ENCODE peak calls at places on chromosome 6, in nine cellular contexts. One of them, this sample, is unnamed.

GRCh38 chr6:111011360-111012142 is 29.7 kb downstream of the RPF2 start:
- DNase-seq in NCI-H2081: peak
- DNase-seq in sciatic nerve: no peak
- DNase-seq in CD8-positive, alpha-beta T cell: no peak
- DNase-seq in activated T-helper 9 cell treated with anti-CD3 and anti-CD28 coated beads, Interleukin-2, amount 50 U/mL, for 16 hours: no peak
- DNase-seq in activated CD4-positive, alpha-beta T cell treated with anti-CD3 and anti-CD28 coated beads, Interleukin-2, amount 10 ng/mL, durations not matched to agents 7 days and 5 days: peak
- DNase-seq in EL: peak
- DNase-seq in NCI-H1436: peak
- DNase-seq in stimulated activated naive CD8-positive, alpha-beta T cell treated with anti-CD3 and anti-CD28 coated beads, Interleukin-15, Interleukin-2, amounts not matched to agents 100 U/mL and 50 U/mL, for 24 hours: no peak
- DNase-seq in this sample: no peak

GRCh38 chr6:34945317-34945716 is 56.3 kb downstream of the ANKS1A start:
- DNase-seq in NCI-H2081: no peak
- DNase-seq in sciatic nerve: no peak
- DNase-seq in CD8-positive, alpha-beta T cell: no peak
- DNase-seq in activated T-helper 9 cell treated with anti-CD3 and anti-CD28 coated beads, Interleukin-2, amount 50 U/mL, for 16 hours: no peak
- DNase-seq in activated CD4-positive, alpha-beta T cell treated with anti-CD3 and anti-CD28 coated beads, Interleukin-2, amount 10 ng/mL, durations not matched to agents 7 days and 5 days: no peak
- DNase-seq in EL: no peak
- DNase-seq in NCI-H1436: no peak
- DNase-seq in stimulated activated naive CD8-positive, alpha-beta T cell treated with anti-CD3 and anti-CD28 coated beads, Interleukin-15, Interleukin-2, amounts not matched to agents 100 U/mL and 50 U/mL, for 24 hours: no peak
- DNase-seq in this sample: no peak

GRCh38 chr6:87213364-87213763 is 58.0 kb downstream of the ZNF292 start:
- DNase-seq in NCI-H2081: no peak
- DNase-seq in sciatic nerve: no peak
- DNase-seq in CD8-positive, alpha-beta T cell: no peak
- DNase-seq in activated T-helper 9 cell treated with anti-CD3 and anti-CD28 coated beads, Interleukin-2, amount 50 U/mL, for 16 hours: no peak
- DNase-seq in activated CD4-positive, alpha-beta T cell treated with anti-CD3 and anti-CD28 coated beads, Interleukin-2, amount 10 ng/mL, durations not matched to agents 7 days and 5 days: no peak
- DNase-seq in EL: no peak
- DNase-seq in NCI-H1436: no peak
- DNase-seq in stimulated activated naive CD8-positive, alpha-beta T cell treated with anti-CD3 and anti-CD28 coated beads, Interleukin-15, Interleukin-2, amounts not matched to agents 100 U/mL and 50 U/mL, for 24 hours: no peak
- DNase-seq in this sample: peak

GRCh38 chr6:138025528-138025941 is 81.7 kb downstream of the PERP start:
- DNase-seq in NCI-H2081: no peak
- DNase-seq in sciatic nerve: no peak
- DNase-seq in CD8-positive, alpha-beta T cell: no peak
- DNase-seq in activated T-helper 9 cell treated with anti-CD3 and anti-CD28 coated beads, Interleukin-2, amount 50 U/mL, for 16 hours: no peak
- DNase-seq in activated CD4-positive, alpha-beta T cell treated with anti-CD3 and anti-CD28 coated beads, Interleukin-2, amount 10 ng/mL, durations not matched to agents 7 days and 5 days: no peak
- DNase-seq in EL: no peak
- DNase-seq in NCI-H1436: no peak
- DNase-seq in stimulated activated naive CD8-positive, alpha-beta T cell treated with anti-CD3 and anti-CD28 coated beads, Interleukin-15, Interleukin-2, amounts not matched to agents 100 U/mL and 50 U/mL, for 24 hours: no peak
- DNase-seq in this sample: no peak

GRCh38 chr6:30163090-30163917 is at the start of gene TRIM15:
- DNase-seq in NCI-H2081: no peak
- DNase-seq in sciatic nerve: no peak
- DNase-seq in CD8-positive, alpha-beta T cell: no peak
- DNase-seq in activated T-helper 9 cell treated with anti-CD3 and anti-CD28 coated beads, Interleukin-2, amount 50 U/mL, for 16 hours: peak
- DNase-seq in activated CD4-positive, alpha-beta T cell treated with anti-CD3 and anti-CD28 coated beads, Interleukin-2, amount 10 ng/mL, durations not matched to agents 7 days and 5 days: no peak
- DNase-seq in EL: no peak
- DNase-seq in NCI-H1436: no peak
- DNase-seq in stimulated activated naive CD8-positive, alpha-beta T cell treated with anti-CD3 and anti-CD28 coated beads, Interleukin-15, Interleukin-2, amounts not matched to agents 100 U/mL and 50 U/mL, for 24 hours: peak
- DNase-seq in this sample: no peak

GRCh38 chr6:126696921-126697693 is 357.2 kb downstream of the CENPW start:
- DNase-seq in NCI-H2081: no peak
- DNase-seq in sciatic nerve: no peak
- DNase-seq in CD8-positive, alpha-beta T cell: no peak
- DNase-seq in activated T-helper 9 cell treated with anti-CD3 and anti-CD28 coated beads, Interleukin-2, amount 50 U/mL, for 16 hours: no peak
- DNase-seq in activated CD4-positive, alpha-beta T cell treated with anti-CD3 and anti-CD28 coated beads, Interleukin-2, amount 10 ng/mL, durations not matched to agents 7 days and 5 days: no peak
- DNase-seq in EL: no peak
- DNase-seq in NCI-H1436: no peak
- DNase-seq in stimulated activated naive CD8-positive, alpha-beta T cell treated with anti-CD3 and anti-CD28 coated beads, Interleukin-15, Interleukin-2, amounts not matched to agents 100 U/mL and 50 U/mL, for 24 hours: no peak
- DNase-seq in this sample: peak

GRCh38 chr6:49462599-49462926 is 490 bp downstream of the MMUT start:
- DNase-seq in NCI-H2081: no peak
- DNase-seq in sciatic nerve: no peak
- DNase-seq in CD8-positive, alpha-beta T cell: no peak
- DNase-seq in activated T-helper 9 cell treated with anti-CD3 and anti-CD28 coated beads, Interleukin-2, amount 50 U/mL, for 16 hours: no peak
- DNase-seq in activated CD4-positive, alpha-beta T cell treated with anti-CD3 and anti-CD28 coated beads, Interleukin-2, amount 10 ng/mL, durations not matched to agents 7 days and 5 days: no peak
- DNase-seq in EL: peak
- DNase-seq in NCI-H1436: no peak
- DNase-seq in stimulated activated naive CD8-positive, alpha-beta T cell treated with anti-CD3 and anti-CD28 coated beads, Interleukin-15, Interleukin-2, amounts not matched to agents 100 U/mL and 50 U/mL, for 24 hours: no peak
- DNase-seq in this sample: no peak

GRCh38 chr6:34469499-34469898 is 3.6 kb downstream of the PACSIN1 start:
- DNase-seq in NCI-H2081: no peak
- DNase-seq in sciatic nerve: no peak
- DNase-seq in CD8-positive, alpha-beta T cell: no peak
- DNase-seq in activated T-helper 9 cell treated with anti-CD3 and anti-CD28 coated beads, Interleukin-2, amount 50 U/mL, for 16 hours: no peak
- DNase-seq in activated CD4-positive, alpha-beta T cell treated with anti-CD3 and anti-CD28 coated beads, Interleukin-2, amount 10 ng/mL, durations not matched to agents 7 days and 5 days: no peak
- DNase-seq in EL: no peak
- DNase-seq in NCI-H1436: no peak
- DNase-seq in stimulated activated naive CD8-positive, alpha-beta T cell treated with anti-CD3 and anti-CD28 coated beads, Interleukin-15, Interleukin-2, amounts not matched to agents 100 U/mL and 50 U/mL, for 24 hours: no peak
- DNase-seq in this sample: no peak

GRCh38 chr6:158649289-158650143 is at the start of gene SYTL3:
- DNase-seq in NCI-H2081: no peak
- DNase-seq in sciatic nerve: peak
- DNase-seq in CD8-positive, alpha-beta T cell: peak
- DNase-seq in activated T-helper 9 cell treated with anti-CD3 and anti-CD28 coated beads, Interleukin-2, amount 50 U/mL, for 16 hours: peak
- DNase-seq in activated CD4-positive, alpha-beta T cell treated with anti-CD3 and anti-CD28 coated beads, Interleukin-2, amount 10 ng/mL, durations not matched to agents 7 days and 5 days: peak
- DNase-seq in EL: peak
- DNase-seq in NCI-H1436: no peak
- DNase-seq in stimulated activated naive CD8-positive, alpha-beta T cell treated with anti-CD3 and anti-CD28 coated beads, Interleukin-15, Interleukin-2, amounts not matched to agents 100 U/mL and 50 U/mL, for 24 hours: peak
- DNase-seq in this sample: no peak

GRCh38 chr6:4727671-4728435 is 48.4 kb upstream of the CDYL start:
- DNase-seq in NCI-H2081: no peak
- DNase-seq in sciatic nerve: no peak
- DNase-seq in CD8-positive, alpha-beta T cell: no peak
- DNase-seq in activated T-helper 9 cell treated with anti-CD3 and anti-CD28 coated beads, Interleukin-2, amount 50 U/mL, for 16 hours: no peak
- DNase-seq in activated CD4-positive, alpha-beta T cell treated with anti-CD3 and anti-CD28 coated beads, Interleukin-2, amount 10 ng/mL, durations not matched to agents 7 days and 5 days: no peak
- DNase-seq in EL: no peak
- DNase-seq in NCI-H1436: no peak
- DNase-seq in stimulated activated naive CD8-positive, alpha-beta T cell treated with anti-CD3 and anti-CD28 coated beads, Interleukin-15, Interleukin-2, amounts not matched to agents 100 U/mL and 50 U/mL, for 24 hours: peak
- DNase-seq in this sample: peak

GRCh38 chr6:112349915-112350314 is 2.8 kb downstream of the RFPL4B start:
- DNase-seq in NCI-H2081: no peak
- DNase-seq in sciatic nerve: no peak
- DNase-seq in CD8-positive, alpha-beta T cell: no peak
- DNase-seq in activated T-helper 9 cell treated with anti-CD3 and anti-CD28 coated beads, Interleukin-2, amount 50 U/mL, for 16 hours: no peak
- DNase-seq in activated CD4-positive, alpha-beta T cell treated with anti-CD3 and anti-CD28 coated beads, Interleukin-2, amount 10 ng/mL, durations not matched to agents 7 days and 5 days: no peak
- DNase-seq in EL: no peak
- DNase-seq in NCI-H1436: no peak
- DNase-seq in stimulated activated naive CD8-positive, alpha-beta T cell treated with anti-CD3 and anti-CD28 coated beads, Interleukin-15, Interleukin-2, amounts not matched to agents 100 U/mL and 50 U/mL, for 24 hours: no peak
- DNase-seq in this sample: no peak

GRCh38 chr6:17015551-17016381 is 86.1 kb upstream of the STMND1 start:
- DNase-seq in NCI-H2081: no peak
- DNase-seq in sciatic nerve: peak
- DNase-seq in CD8-positive, alpha-beta T cell: peak
- DNase-seq in activated T-helper 9 cell treated with anti-CD3 and anti-CD28 coated beads, Interleukin-2, amount 50 U/mL, for 16 hours: peak
- DNase-seq in activated CD4-positive, alpha-beta T cell treated with anti-CD3 and anti-CD28 coated beads, Interleukin-2, amount 10 ng/mL, durations not matched to agents 7 days and 5 days: peak
- DNase-seq in EL: no peak
- DNase-seq in NCI-H1436: no peak
- DNase-seq in stimulated activated naive CD8-positive, alpha-beta T cell treated with anti-CD3 and anti-CD28 coated beads, Interleukin-15, Interleukin-2, amounts not matched to agents 100 U/mL and 50 U/mL, for 24 hours: peak
- DNase-seq in this sample: peak

GRCh38 chr6:11381801-11382513 is 149.5 kb upstream of the NEDD9 start:
- DNase-seq in NCI-H2081: no peak
- DNase-seq in sciatic nerve: no peak
- DNase-seq in CD8-positive, alpha-beta T cell: peak
- DNase-seq in activated T-helper 9 cell treated with anti-CD3 and anti-CD28 coated beads, Interleukin-2, amount 50 U/mL, for 16 hours: peak
- DNase-seq in activated CD4-positive, alpha-beta T cell treated with anti-CD3 and anti-CD28 coated beads, Interleukin-2, amount 10 ng/mL, durations not matched to agents 7 days and 5 days: peak
- DNase-seq in EL: no peak
- DNase-seq in NCI-H1436: no peak
- DNase-seq in stimulated activated naive CD8-positive, alpha-beta T cell treated with anti-CD3 and anti-CD28 coated beads, Interleukin-15, Interleukin-2, amounts not matched to agents 100 U/mL and 50 U/mL, for 24 hours: peak
- DNase-seq in this sample: no peak

GRCh38 chr6:169723200-169723909 is 945 bp downstream of the PHF10 start:
- DNase-seq in NCI-H2081: peak
- DNase-seq in sciatic nerve: peak
- DNase-seq in CD8-positive, alpha-beta T cell: peak
- DNase-seq in activated T-helper 9 cell treated with anti-CD3 and anti-CD28 coated beads, Interleukin-2, amount 50 U/mL, for 16 hours: peak
- DNase-seq in activated CD4-positive, alpha-beta T cell treated with anti-CD3 and anti-CD28 coated beads, Interleukin-2, amount 10 ng/mL, durations not matched to agents 7 days and 5 days: peak
- DNase-seq in EL: peak
- DNase-seq in NCI-H1436: peak
- DNase-seq in stimulated activated naive CD8-positive, alpha-beta T cell treated with anti-CD3 and anti-CD28 coated beads, Interleukin-15, Interleukin-2, amounts not matched to agents 100 U/mL and 50 U/mL, for 24 hours: peak
- DNase-seq in this sample: peak

GRCh38 chr6:156013155-156013554 is 557.5 kb upstream of the NOX3 start:
- DNase-seq in NCI-H2081: peak
- DNase-seq in sciatic nerve: no peak
- DNase-seq in CD8-positive, alpha-beta T cell: no peak
- DNase-seq in activated T-helper 9 cell treated with anti-CD3 and anti-CD28 coated beads, Interleukin-2, amount 50 U/mL, for 16 hours: no peak
- DNase-seq in activated CD4-positive, alpha-beta T cell treated with anti-CD3 and anti-CD28 coated beads, Interleukin-2, amount 10 ng/mL, durations not matched to agents 7 days and 5 days: no peak
- DNase-seq in EL: no peak
- DNase-seq in NCI-H1436: no peak
- DNase-seq in stimulated activated naive CD8-positive, alpha-beta T cell treated with anti-CD3 and anti-CD28 coated beads, Interleukin-15, Interleukin-2, amounts not matched to agents 100 U/mL and 50 U/mL, for 24 hours: no peak
- DNase-seq in this sample: no peak

GRCh38 chr6:133240511-133241087 is 558 bp upstream of the EYA4 start:
- DNase-seq in NCI-H2081: no peak
- DNase-seq in sciatic nerve: no peak
- DNase-seq in CD8-positive, alpha-beta T cell: no peak
- DNase-seq in activated T-helper 9 cell treated with anti-CD3 and anti-CD28 coated beads, Interleukin-2, amount 50 U/mL, for 16 hours: no peak
- DNase-seq in activated CD4-positive, alpha-beta T cell treated with anti-CD3 and anti-CD28 coated beads, Interleukin-2, amount 10 ng/mL, durations not matched to agents 7 days and 5 days: no peak
- DNase-seq in EL: no peak
- DNase-seq in NCI-H1436: no peak
- DNase-seq in stimulated activated naive CD8-positive, alpha-beta T cell treated with anti-CD3 and anti-CD28 coated beads, Interleukin-15, Interleukin-2, amounts not matched to agents 100 U/mL and 50 U/mL, for 24 hours: peak
- DNase-seq in this sample: peak

GRCh38 chr6:36577298-36577697 is 16.9 kb upstream of the SRSF3 start:
- DNase-seq in NCI-H2081: no peak
- DNase-seq in sciatic nerve: no peak
- DNase-seq in CD8-positive, alpha-beta T cell: no peak
- DNase-seq in activated T-helper 9 cell treated with anti-CD3 and anti-CD28 coated beads, Interleukin-2, amount 50 U/mL, for 16 hours: no peak
- DNase-seq in activated CD4-positive, alpha-beta T cell treated with anti-CD3 and anti-CD28 coated beads, Interleukin-2, amount 10 ng/mL, durations not matched to agents 7 days and 5 days: no peak
- DNase-seq in EL: peak
- DNase-seq in NCI-H1436: no peak
- DNase-seq in stimulated activated naive CD8-positive, alpha-beta T cell treated with anti-CD3 and anti-CD28 coated beads, Interleukin-15, Interleukin-2, amounts not matched to agents 100 U/mL and 50 U/mL, for 24 hours: no peak
- DNase-seq in this sample: no peak

GRCh38 chr6:54613596-54613995 is 233.0 kb upstream of the FAM83B start:
- DNase-seq in NCI-H2081: no peak
- DNase-seq in sciatic nerve: no peak
- DNase-seq in CD8-positive, alpha-beta T cell: no peak
- DNase-seq in activated T-helper 9 cell treated with anti-CD3 and anti-CD28 coated beads, Interleukin-2, amount 50 U/mL, for 16 hours: no peak
- DNase-seq in activated CD4-positive, alpha-beta T cell treated with anti-CD3 and anti-CD28 coated beads, Interleukin-2, amount 10 ng/mL, durations not matched to agents 7 days and 5 days: no peak
- DNase-seq in EL: no peak
- DNase-seq in NCI-H1436: no peak
- DNase-seq in stimulated activated naive CD8-positive, alpha-beta T cell treated with anti-CD3 and anti-CD28 coated beads, Interleukin-15, Interleukin-2, amounts not matched to agents 100 U/mL and 50 U/mL, for 24 hours: no peak
- DNase-seq in this sample: no peak

GRCh38 chr6:47733879-47734558 is 35.6 kb downstream of the ADGRF4 start:
- DNase-seq in NCI-H2081: no peak
- DNase-seq in sciatic nerve: no peak
- DNase-seq in CD8-positive, alpha-beta T cell: no peak
- DNase-seq in activated T-helper 9 cell treated with anti-CD3 and anti-CD28 coated beads, Interleukin-2, amount 50 U/mL, for 16 hours: no peak
- DNase-seq in activated CD4-positive, alpha-beta T cell treated with anti-CD3 and anti-CD28 coated beads, Interleukin-2, amount 10 ng/mL, durations not matched to agents 7 days and 5 days: peak
- DNase-seq in EL: no peak
- DNase-seq in NCI-H1436: no peak
- DNase-seq in stimulated activated naive CD8-positive, alpha-beta T cell treated with anti-CD3 and anti-CD28 coated beads, Interleukin-15, Interleukin-2, amounts not matched to agents 100 U/mL and 50 U/mL, for 24 hours: no peak
- DNase-seq in this sample: peak

GRCh38 chr6:125182237-125183018 is 28.9 kb downstream of the TPD52L1 start:
- DNase-seq in NCI-H2081: no peak
- DNase-seq in sciatic nerve: no peak
- DNase-seq in CD8-positive, alpha-beta T cell: no peak
- DNase-seq in activated T-helper 9 cell treated with anti-CD3 and anti-CD28 coated beads, Interleukin-2, amount 50 U/mL, for 16 hours: no peak
- DNase-seq in activated CD4-positive, alpha-beta T cell treated with anti-CD3 and anti-CD28 coated beads, Interleukin-2, amount 10 ng/mL, durations not matched to agents 7 days and 5 days: no peak
- DNase-seq in EL: no peak
- DNase-seq in NCI-H1436: no peak
- DNase-seq in stimulated activated naive CD8-positive, alpha-beta T cell treated with anti-CD3 and anti-CD28 coated beads, Interleukin-15, Interleukin-2, amounts not matched to agents 100 U/mL and 50 U/mL, for 24 hours: no peak
- DNase-seq in this sample: no peak

GRCh38 chr6:128554302-128554701 is 33.9 kb upstream of the PTPRK start:
- DNase-seq in NCI-H2081: no peak
- DNase-seq in sciatic nerve: no peak
- DNase-seq in CD8-positive, alpha-beta T cell: no peak
- DNase-seq in activated T-helper 9 cell treated with anti-CD3 and anti-CD28 coated beads, Interleukin-2, amount 50 U/mL, for 16 hours: no peak
- DNase-seq in activated CD4-positive, alpha-beta T cell treated with anti-CD3 and anti-CD28 coated beads, Interleukin-2, amount 10 ng/mL, durations not matched to agents 7 days and 5 days: no peak
- DNase-seq in EL: no peak
- DNase-seq in NCI-H1436: no peak
- DNase-seq in stimulated activated naive CD8-positive, alpha-beta T cell treated with anti-CD3 and anti-CD28 coated beads, Interleukin-15, Interleukin-2, amounts not matched to agents 100 U/mL and 50 U/mL, for 24 hours: no peak
- DNase-seq in this sample: no peak

GRCh38 chr6:131225127-131225526 is 89.9 kb downstream of the AKAP7 start:
- DNase-seq in NCI-H2081: no peak
- DNase-seq in sciatic nerve: no peak
- DNase-seq in CD8-positive, alpha-beta T cell: no peak
- DNase-seq in activated T-helper 9 cell treated with anti-CD3 and anti-CD28 coated beads, Interleukin-2, amount 50 U/mL, for 16 hours: no peak
- DNase-seq in activated CD4-positive, alpha-beta T cell treated with anti-CD3 and anti-CD28 coated beads, Interleukin-2, amount 10 ng/mL, durations not matched to agents 7 days and 5 days: no peak
- DNase-seq in EL: no peak
- DNase-seq in NCI-H1436: no peak
- DNase-seq in stimulated activated naive CD8-positive, alpha-beta T cell treated with anti-CD3 and anti-CD28 coated beads, Interleukin-15, Interleukin-2, amounts not matched to agents 100 U/mL and 50 U/mL, for 24 hours: no peak
- DNase-seq in this sample: no peak

GRCh38 chr6:158507174-158507573 is 52.7 kb upstream of the TMEM181 start:
- DNase-seq in NCI-H2081: no peak
- DNase-seq in sciatic nerve: no peak
- DNase-seq in CD8-positive, alpha-beta T cell: peak
- DNase-seq in activated T-helper 9 cell treated with anti-CD3 and anti-CD28 coated beads, Interleukin-2, amount 50 U/mL, for 16 hours: no peak
- DNase-seq in activated CD4-positive, alpha-beta T cell treated with anti-CD3 and anti-CD28 coated beads, Interleukin-2, amount 10 ng/mL, durations not matched to agents 7 days and 5 days: no peak
- DNase-seq in EL: no peak
- DNase-seq in NCI-H1436: no peak
- DNase-seq in stimulated activated naive CD8-positive, alpha-beta T cell treated with anti-CD3 and anti-CD28 coated beads, Interleukin-15, Interleukin-2, amounts not matched to agents 100 U/mL and 50 U/mL, for 24 hours: no peak
- DNase-seq in this sample: no peak

GRCh38 chr6:53928641-53929339 is 134.0 kb downstream of the LRRC1 start:
- DNase-seq in NCI-H2081: no peak
- DNase-seq in sciatic nerve: no peak
- DNase-seq in CD8-positive, alpha-beta T cell: no peak
- DNase-seq in activated T-helper 9 cell treated with anti-CD3 and anti-CD28 coated beads, Interleukin-2, amount 50 U/mL, for 16 hours: no peak
- DNase-seq in activated CD4-positive, alpha-beta T cell treated with anti-CD3 and anti-CD28 coated beads, Interleukin-2, amount 10 ng/mL, durations not matched to agents 7 days and 5 days: no peak
- DNase-seq in EL: peak
- DNase-seq in NCI-H1436: no peak
- DNase-seq in stimulated activated naive CD8-positive, alpha-beta T cell treated with anti-CD3 and anti-CD28 coated beads, Interleukin-15, Interleukin-2, amounts not matched to agents 100 U/mL and 50 U/mL, for 24 hours: no peak
- DNase-seq in this sample: no peak

GRCh38 chr6:14458669-14459266 is 341.2 kb downstream of the CD83 start:
- DNase-seq in NCI-H2081: no peak
- DNase-seq in sciatic nerve: no peak
- DNase-seq in CD8-positive, alpha-beta T cell: no peak
- DNase-seq in activated T-helper 9 cell treated with anti-CD3 and anti-CD28 coated beads, Interleukin-2, amount 50 U/mL, for 16 hours: no peak
- DNase-seq in activated CD4-positive, alpha-beta T cell treated with anti-CD3 and anti-CD28 coated beads, Interleukin-2, amount 10 ng/mL, durations not matched to agents 7 days and 5 days: no peak
- DNase-seq in EL: peak
- DNase-seq in NCI-H1436: no peak
- DNase-seq in stimulated activated naive CD8-positive, alpha-beta T cell treated with anti-CD3 and anti-CD28 coated beads, Interleukin-15, Interleukin-2, amounts not matched to agents 100 U/mL and 50 U/mL, for 24 hours: no peak
- DNase-seq in this sample: no peak

GRCh38 chr6:14380421-14380820 is 262.8 kb downstream of the CD83 start:
- DNase-seq in NCI-H2081: no peak
- DNase-seq in sciatic nerve: no peak
- DNase-seq in CD8-positive, alpha-beta T cell: no peak
- DNase-seq in activated T-helper 9 cell treated with anti-CD3 and anti-CD28 coated beads, Interleukin-2, amount 50 U/mL, for 16 hours: no peak
- DNase-seq in activated CD4-positive, alpha-beta T cell treated with anti-CD3 and anti-CD28 coated beads, Interleukin-2, amount 10 ng/mL, durations not matched to agents 7 days and 5 days: no peak
- DNase-seq in EL: no peak
- DNase-seq in NCI-H1436: no peak
- DNase-seq in stimulated activated naive CD8-positive, alpha-beta T cell treated with anti-CD3 and anti-CD28 coated beads, Interleukin-15, Interleukin-2, amounts not matched to agents 100 U/mL and 50 U/mL, for 24 hours: no peak
- DNase-seq in this sample: peak

GRCh38 chr6:32637883-32638282 is 677 bp downstream of the HLA-DQA1 start:
- DNase-seq in NCI-H2081: no peak
- DNase-seq in sciatic nerve: no peak
- DNase-seq in CD8-positive, alpha-beta T cell: no peak
- DNase-seq in activated T-helper 9 cell treated with anti-CD3 and anti-CD28 coated beads, Interleukin-2, amount 50 U/mL, for 16 hours: no peak
- DNase-seq in activated CD4-positive, alpha-beta T cell treated with anti-CD3 and anti-CD28 coated beads, Interleukin-2, amount 10 ng/mL, durations not matched to agents 7 days and 5 days: no peak
- DNase-seq in EL: no peak
- DNase-seq in NCI-H1436: no peak
- DNase-seq in stimulated activated naive CD8-positive, alpha-beta T cell treated with anti-CD3 and anti-CD28 coated beads, Interleukin-15, Interleukin-2, amounts not matched to agents 100 U/mL and 50 U/mL, for 24 hours: no peak
- DNase-seq in this sample: no peak

GRCh38 chr6:2896741-2897140 is 6.4 kb downstream of the SERPINB9 start:
- DNase-seq in NCI-H2081: no peak
- DNase-seq in sciatic nerve: no peak
- DNase-seq in CD8-positive, alpha-beta T cell: no peak
- DNase-seq in activated T-helper 9 cell treated with anti-CD3 and anti-CD28 coated beads, Interleukin-2, amount 50 U/mL, for 16 hours: no peak
- DNase-seq in activated CD4-positive, alpha-beta T cell treated with anti-CD3 and anti-CD28 coated beads, Interleukin-2, amount 10 ng/mL, durations not matched to agents 7 days and 5 days: no peak
- DNase-seq in EL: no peak
- DNase-seq in NCI-H1436: no peak
- DNase-seq in stimulated activated naive CD8-positive, alpha-beta T cell treated with anti-CD3 and anti-CD28 coated beads, Interleukin-15, Interleukin-2, amounts not matched to agents 100 U/mL and 50 U/mL, for 24 hours: no peak
- DNase-seq in this sample: no peak

GRCh38 chr6:101830501-101831031 is 437.1 kb downstream of the GRIK2 start:
- DNase-seq in NCI-H2081: no peak
- DNase-seq in sciatic nerve: no peak
- DNase-seq in CD8-positive, alpha-beta T cell: no peak
- DNase-seq in activated T-helper 9 cell treated with anti-CD3 and anti-CD28 coated beads, Interleukin-2, amount 50 U/mL, for 16 hours: no peak
- DNase-seq in activated CD4-positive, alpha-beta T cell treated with anti-CD3 and anti-CD28 coated beads, Interleukin-2, amount 10 ng/mL, durations not matched to agents 7 days and 5 days: no peak
- DNase-seq in EL: peak
- DNase-seq in NCI-H1436: no peak
- DNase-seq in stimulated activated naive CD8-positive, alpha-beta T cell treated with anti-CD3 and anti-CD28 coated beads, Interleukin-15, Interleukin-2, amounts not matched to agents 100 U/mL and 50 U/mL, for 24 hours: no peak
- DNase-seq in this sample: no peak

GRCh38 chr6:167105060-167105459 is 17.8 kb upstream of the CCR6 start:
- DNase-seq in NCI-H2081: no peak
- DNase-seq in sciatic nerve: no peak
- DNase-seq in CD8-positive, alpha-beta T cell: no peak
- DNase-seq in activated T-helper 9 cell treated with anti-CD3 and anti-CD28 coated beads, Interleukin-2, amount 50 U/mL, for 16 hours: no peak
- DNase-seq in activated CD4-positive, alpha-beta T cell treated with anti-CD3 and anti-CD28 coated beads, Interleukin-2, amount 10 ng/mL, durations not matched to agents 7 days and 5 days: no peak
- DNase-seq in EL: no peak
- DNase-seq in NCI-H1436: no peak
- DNase-seq in stimulated activated naive CD8-positive, alpha-beta T cell treated with anti-CD3 and anti-CD28 coated beads, Interleukin-15, Interleukin-2, amounts not matched to agents 100 U/mL and 50 U/mL, for 24 hours: no peak
- DNase-seq in this sample: no peak

GRCh38 chr6:33578588-33579011 is 1.5 kb downstream of the BAK1 start:
- DNase-seq in NCI-H2081: no peak
- DNase-seq in sciatic nerve: no peak
- DNase-seq in CD8-positive, alpha-beta T cell: peak
- DNase-seq in activated T-helper 9 cell treated with anti-CD3 and anti-CD28 coated beads, Interleukin-2, amount 50 U/mL, for 16 hours: no peak
- DNase-seq in activated CD4-positive, alpha-beta T cell treated with anti-CD3 and anti-CD28 coated beads, Interleukin-2, amount 10 ng/mL, durations not matched to agents 7 days and 5 days: peak
- DNase-seq in EL: no peak
- DNase-seq in NCI-H1436: no peak
- DNase-seq in stimulated activated naive CD8-positive, alpha-beta T cell treated with anti-CD3 and anti-CD28 coated beads, Interleukin-15, Interleukin-2, amounts not matched to agents 100 U/mL and 50 U/mL, for 24 hours: peak
- DNase-seq in this sample: no peak